ENCODE peak calls at places on chromosomes 12 and 14, in seven cellular contexts. A is IMR-90, Z is H1, N is testis, K is adrenal gland, V is uterus, B is HCT116. X is an unnamed sample.

GRCh38 chr12:33575346-33575745 is 135.7 kb upstream of the SYT10 start:
- DNase-seq in N (no peak), V (no peak), K (no peak), A (no peak), Z (no peak), B (no peak), X (no peak)

GRCh38 chr14:44701563-44702263 is 194.6 kb upstream of the FSCB start:
- DNase-seq in B (no peak), Z (no peak), A (peak; percentile 2), K (no peak), V (no peak), N (no peak), X (no peak)

GRCh38 chr14:20539906-20540305 is 20.9 kb downstream of the RNASE9 start:
- DNase-seq in V (no peak), N (no peak), K (no peak), B (no peak), A (no peak), Z (no peak), X (no peak)

GRCh38 chr14:98404811-98405210 is 867.2 kb downstream of the BCL11B start:
- DNase-seq in V (no peak), B (no peak), K (no peak), Z (no peak), N (no peak), A (no peak), X (no peak)

GRCh38 chr12:24754690-24755638 is 193.9 kb downstream of the BCAT1 start:
- DNase-seq in A (peak; percentile 90), B (no peak), K (no peak), V (no peak), Z (no peak), N (no peak), X (no peak)

GRCh38 chr14:100529561-100530031 is 57.6 kb downstream of the BEGAIN start:
- DNase-seq in N (peak; percentile 11), A (no peak), K (no peak), Z (no peak), V (no peak), B (no peak), X (no peak)

GRCh38 chr12:18275974-18276373 is 14.7 kb downstream of the PIK3C2G start:
- DNase-seq in K (no peak), A (peak; percentile 22), B (peak; percentile 4), N (no peak), V (no peak), Z (no peak), X (no peak)

GRCh38 chr12:113203852-113204760 is 17.2 kb upstream of the TPCN1 start:
- DNase-seq in V (no peak), Z (no peak), B (no peak), N (no peak), K (peak; percentile 56), A (no peak), X (no peak)

GRCh38 chr12:6605425-6606330 is 1.5 kb downstream of the CHD4 start:
- DNase-seq in K (peak; percentile 27), N (peak; percentile 44), B (no peak), Z (peak; percentile 63), V (no peak), A (peak; percentile 37), X (no peak)

GRCh38 chr12:6603095-6603567 is 4.0 kb downstream of the CHD4 start:
- DNase-seq in B (no peak), N (peak; percentile 43), K (peak; percentile 52), Z (no peak), A (peak; percentile 25), V (peak; percentile 36), X (peak; percentile 19)

GRCh38 chr12:6602526-6602925 is 4.7 kb downstream of the CHD4 start:
- DNase-seq in V (no peak), B (no peak), Z (no peak), N (no peak), A (no peak), K (no peak), X (no peak)

GRCh38 chr12:6606331-6607131 is 648 bp downstream of the CHD4 start:
- DNase-seq in A (peak; percentile 23), K (peak; percentile 87), Z (no peak), V (peak; percentile 80), B (no peak), N (peak; percentile 83), X (peak; percentile 72)

DNA sequence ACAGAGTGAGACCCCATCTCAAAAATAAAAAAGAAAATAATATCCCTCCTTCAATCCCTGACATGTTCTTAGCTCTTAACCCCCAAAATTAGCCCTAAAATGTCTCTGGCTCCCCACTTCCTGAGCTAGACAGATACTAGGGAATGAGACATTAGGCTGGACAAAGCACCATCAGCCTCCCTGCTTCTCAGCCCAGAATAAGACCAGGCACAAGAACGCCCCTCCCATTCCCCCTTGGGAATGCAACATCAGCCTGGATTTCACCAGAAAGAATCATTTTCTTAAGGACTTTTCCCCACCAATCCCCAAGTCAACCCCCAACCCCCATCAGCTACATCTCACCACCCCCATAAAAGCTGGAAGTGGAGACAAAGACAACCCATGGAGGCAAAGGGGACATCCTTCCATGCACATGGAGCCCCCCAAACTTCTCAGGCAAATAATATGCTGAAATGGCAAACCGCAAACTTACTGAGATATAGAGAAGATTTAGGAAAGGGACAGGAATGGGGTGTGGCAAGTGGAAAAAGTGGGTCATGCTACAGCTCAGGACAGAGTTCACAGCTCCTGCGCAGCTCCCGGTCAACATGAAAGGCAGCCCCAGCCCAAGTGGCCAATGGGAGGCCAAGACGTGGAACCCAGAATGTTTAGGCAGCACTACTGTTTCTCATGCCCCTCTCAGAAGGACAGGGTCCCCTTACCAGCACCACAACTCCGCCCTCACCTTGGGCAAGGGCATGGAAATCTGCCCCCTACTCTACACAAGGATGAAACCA is 2.7 kb downstream of the CHD4 start:
- DNase-seq in N (peak; percentile 26), Z (no peak), V (no peak), A (no peak), K (peak; percentile 69), B (no peak), X (peak; percentile 35)
- H3K4me3 ChIP-seq in N (no peak overlapping the region), Z (peak overlapping the region; percentile 86), V (peak overlapping the region; percentile 99), A (peak overlapping the region; percentile 17), K (no peak overlapping the region), B (peak overlapping the region; percentile 87), X (peak overlapping the region; percentile 99)

DNA sequence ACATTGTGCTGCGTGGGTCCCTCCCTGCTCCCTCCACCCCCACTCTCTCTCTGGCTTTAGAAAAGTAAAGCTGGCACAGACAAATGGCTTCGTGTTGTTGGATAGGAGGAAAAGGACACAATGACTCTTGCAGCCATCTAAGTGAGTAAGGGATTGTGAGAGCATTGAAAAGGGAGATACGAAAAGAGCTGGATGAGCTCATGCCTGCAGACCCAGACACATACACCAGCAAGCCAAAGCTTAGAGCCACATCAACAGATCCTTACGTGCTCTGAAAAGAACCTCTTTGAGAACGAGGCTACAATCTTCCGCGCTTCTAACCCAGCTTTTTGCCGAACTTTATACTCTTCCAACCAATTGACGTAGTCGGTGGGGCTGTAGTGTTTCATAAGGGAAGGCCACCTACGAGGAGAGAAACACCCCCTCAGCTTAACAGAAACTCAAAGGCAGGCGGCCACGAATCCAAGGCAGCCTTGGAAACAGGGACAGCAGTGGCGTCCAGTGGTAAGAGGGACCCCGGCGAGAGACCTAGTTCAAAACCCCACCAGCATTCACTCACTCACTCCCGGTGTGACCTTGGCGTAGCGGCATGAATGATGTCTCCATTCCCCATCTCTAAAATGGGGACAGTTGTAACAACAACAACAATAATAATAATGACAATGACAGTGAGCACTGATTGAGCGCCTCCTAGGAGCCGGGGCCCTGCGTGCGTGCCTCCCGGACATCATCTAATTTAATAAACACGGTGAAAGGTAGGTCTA is 1.1 kb downstream of the FBXO21 start:
- DNase-seq in Z (no peak), N (peak; percentile 49), K (peak; percentile 59), A (peak; percentile 72), V (peak; percentile 18), B (no peak), X (no peak)
- TF ChIP-seq POLR2A in Z (no peak), N (no peak), K (peak; percentile 94), A (no peak), V (no peak), B (no peak), X (no peak)

GRCh38 chr12:56221233-56221756 is 427 bp downstream of the RNF41 start:
- DNase-seq in N (peak; percentile 56), Z (peak; percentile 65), V (peak; percentile 62), K (peak; percentile 79), B (no peak), A (peak; percentile 73), X (peak; percentile 59)

GRCh38 chr12:56221757-56222530 is at the start of gene RNF41:
- DNase-seq in Z (peak; percentile 98), A (peak; percentile 97), V (peak; percentile 98), B (peak; percentile 89), K (peak; percentile 97), N (peak; percentile 98), X (peak; percentile 98)

GRCh38 chr12:56222531-56222895 is 791 bp upstream of the RNF41 start:
- DNase-seq in A (no peak), Z (no peak), V (no peak), N (no peak), K (no peak), B (no peak), X (no peak)

GRCh38 chr12:56220611-56221232 is 1.0 kb downstream of the RNF41 start:
- DNase-seq in B (no peak), K (no peak), A (peak; percentile 47), Z (no peak), V (no peak), N (no peak), X (no peak)

DNA sequence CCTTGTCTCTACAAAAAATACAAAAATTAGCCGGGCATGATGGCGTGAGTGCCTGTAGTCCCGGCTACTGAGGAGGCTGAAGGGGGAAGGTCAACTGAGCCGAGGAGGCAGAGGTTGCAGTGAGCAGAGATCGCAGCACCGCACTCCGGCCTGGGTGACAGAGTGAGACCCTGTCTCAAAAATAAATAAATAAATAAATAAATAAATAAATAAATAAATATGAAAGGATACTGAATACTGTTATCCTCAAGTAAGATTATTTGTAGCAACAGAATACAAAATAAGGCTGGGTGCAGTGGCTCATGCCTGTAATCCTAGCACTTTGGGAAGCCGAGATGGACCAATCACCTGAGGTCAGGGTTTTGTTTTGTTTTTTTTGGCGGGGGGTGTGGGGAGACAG is 1.9 kb downstream of the RNF41 start:
- DNase-seq in N (no peak), B (no peak), A (no peak), Z (no peak), V (no peak), K (no peak), X (no peak)
- H3K4me3 ChIP-seq in N (no peak overlapping the region), B (no peak overlapping the region), A (no peak overlapping the region), Z (no peak overlapping the region), V (no peak overlapping the region), K (no peak overlapping the region), X (no peak overlapping the region)

GRCh38 chr12:42145197-42145549 is 499 bp upstream of the GXYLT1 start:
- DNase-seq in N (no peak), A (peak; percentile 11), V (no peak), Z (no peak), K (no peak), B (no peak), X (no peak)

GRCh38 chr12:42144174-42144423 is 575 bp downstream of the GXYLT1 start:
- DNase-seq in A (no peak), N (peak; percentile 50), K (no peak), Z (peak; percentile 55), B (no peak), V (no peak), X (no peak)

GRCh38 chr12:42145552-42146215 is 1.0 kb upstream of the GXYLT1 start:
- DNase-seq in Z (no peak), A (peak; percentile 2), K (no peak), B (no peak), N (no peak), V (no peak), X (peak; percentile 11)

GRCh38 chr12:42143401-42144173 is 1.1 kb downstream of the GXYLT1 start:
- DNase-seq in B (no peak), V (no peak), N (no peak), Z (no peak), K (no peak), A (peak; percentile 28), X (no peak)

DNA sequence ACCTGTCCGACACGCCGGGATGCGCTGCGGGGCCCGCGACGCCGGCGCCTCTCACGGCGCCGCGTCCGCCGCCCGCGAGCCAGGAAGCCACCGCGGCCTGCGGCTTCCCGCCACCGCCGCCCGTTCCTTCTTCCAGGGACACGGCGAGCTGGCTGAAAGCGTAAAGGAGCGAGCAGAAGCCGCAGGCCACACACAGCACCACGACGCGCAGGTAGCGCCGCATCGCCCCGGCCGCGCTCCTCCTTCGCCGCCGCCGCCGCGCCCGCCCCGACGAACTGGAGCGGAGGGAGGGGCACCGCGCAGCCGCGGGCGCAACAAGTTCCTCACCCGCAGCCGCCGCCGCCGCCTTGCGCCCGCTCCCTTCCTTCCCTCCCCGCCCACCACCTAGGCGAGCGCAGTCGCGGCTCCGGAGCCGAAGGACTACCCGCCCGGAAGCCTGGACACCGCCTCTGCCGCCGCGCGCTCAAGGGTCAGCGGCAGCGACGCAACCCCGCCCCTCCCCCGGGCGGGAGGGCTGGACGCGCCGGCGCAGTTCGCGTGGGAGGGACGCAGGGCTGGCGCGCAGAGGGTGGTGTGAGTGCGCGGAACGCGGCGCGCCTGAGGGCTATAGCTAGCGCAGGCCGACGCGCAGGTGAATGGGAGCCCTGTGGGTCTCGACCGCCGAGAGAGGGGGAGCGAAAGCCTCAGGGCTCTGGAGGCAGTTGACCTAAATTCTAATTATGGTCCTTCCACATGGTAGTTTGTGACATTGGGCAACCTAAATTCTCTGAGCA is at the start of gene GXYLT1:
- DNase-seq in V (peak; percentile 85), N (peak; percentile 92), B (peak; percentile 88), K (peak; percentile 94), A (peak; percentile 91), Z (peak; percentile 85), X (peak; percentile 95)
- TF ChIP-seq POLR2A in V (peak; percentile 87), N (peak; percentile 30), B (peak; percentile 56), K (peak; percentile 91), A (peak; percentile 39), Z (peak; percentile 72), X (peak; percentile 65)